ENCODE peak calls at places on chromosomes 3 and 15, in ten cellular contexts. V is breast epithelium, A is HCT116, H is uterus, M is body of pancreas, E is heart left ventricle, B is esophagus squamous epithelium, X is right lobe of liver, L is esophagus muscularis mucosa, Q is H54. R is an unnamed sample.

GRCh38 chr3:184505053-184505452 is 56.5 kb upstream of the EPHB3 start:
- DNase-seq in X (no peak), M (no peak), V (no peak), H (no peak), A (no peak), E (no peak), Q (no peak), B (no peak), L (no peak), R (no peak)

GRCh38 chr3:176087066-176087697 is 1110.1 kb downstream of the TBL1XR1 start:
- DNase-seq in X (no peak), L (no peak), B (no peak), V (no peak), Q (no peak), A (no peak), E (no peak), H (no peak), M (no peak), R (no peak)

GRCh38 chr3:107574650-107575049 is 51.9 kb downstream of the BBX start:
- DNase-seq in H (no peak), L (no peak), Q (peak; percentile 3), B (no peak), X (no peak), E (no peak), V (no peak), M (no peak), A (peak; percentile 2), R (peak; percentile 45)

GRCh38 chr15:60374628-60375081 is 23.1 kb downstream of the ANXA2 start:
- DNase-seq in M (peak; percentile 51), B (no peak), E (no peak), Q (peak; percentile 40), H (no peak), A (peak; percentile 96), X (no peak), V (peak; percentile 83), L (no peak), R (no peak)

GRCh38 chr3:161523916-161524315 is 27.3 kb downstream of the OTOL1 start:
- DNase-seq in Q (no peak), E (no peak), H (no peak), V (no peak), M (no peak), A (no peak), X (no peak), B (no peak), L (no peak), R (no peak)

GRCh38 chr3:20055020-20055775 is 15.0 kb downstream of the KAT2B start:
- DNase-seq in X (no peak), Q (no peak), L (no peak), H (no peak), M (no peak), E (no peak), A (no peak), V (no peak), B (no peak), R (no peak)

GRCh38 chr3:58388550-58389061 is 45.0 kb downstream of the PDHB start:
- DNase-seq in L (no peak), Q (no peak), H (no peak), X (no peak), V (no peak), M (no peak), B (no peak), E (no peak), A (no peak), R (no peak)

GRCh38 chr3:159898147-159898546 is 90.5 kb upstream of the IL12A start:
- DNase-seq in M (no peak), A (no peak), X (no peak), V (no peak), L (no peak), H (no peak), E (peak; percentile 56), Q (no peak), B (no peak), R (no peak)

GRCh38 chr3:145842302-145842897 is 318.6 kb downstream of the PLOD2 start:
- DNase-seq in H (no peak), L (no peak), V (no peak), E (no peak), X (no peak), A (no peak), Q (no peak), M (no peak), B (no peak), R (no peak)

GRCh38 chr3:33417051-33417673 is 23.0 kb downstream of the UBP1 start:
- DNase-seq in V (no peak), X (no peak), Q (no peak), B (no peak), A (no peak), E (no peak), M (no peak), H (no peak), L (no peak), R (no peak)

GRCh38 chr15:81182746-81183402 is 13.8 kb upstream of the IL16 start:
- DNase-seq in A (no peak), M (no peak), Q (no peak), X (no peak), E (peak; percentile 40), H (no peak), V (no peak), B (no peak), L (no peak), R (no peak)

GRCh38 chr15:72042054-72042453 is 75.9 kb downstream of the MYO9A start:
- DNase-seq in E (no peak), V (no peak), Q (no peak), X (no peak), H (no peak), M (no peak), L (no peak), B (no peak), A (no peak), R (no peak)

GRCh38 chr3:53236112-53236841 is 19.5 kb downstream of the TKT start:
- DNase-seq in E (peak; percentile 84), B (no peak), Q (peak; percentile 86), V (no peak), H (peak; percentile 32), L (no peak), M (peak; percentile 76), X (peak; percentile 92), A (peak; percentile 34), R (peak; percentile 88)
- TF ChIP-seq POLR2A in E (no peak), B (no peak), Q (no peak), V (no peak), H (no peak), L (no peak), M (no peak), X (peak; percentile 44), A (no peak), R (no peak)

DNA sequence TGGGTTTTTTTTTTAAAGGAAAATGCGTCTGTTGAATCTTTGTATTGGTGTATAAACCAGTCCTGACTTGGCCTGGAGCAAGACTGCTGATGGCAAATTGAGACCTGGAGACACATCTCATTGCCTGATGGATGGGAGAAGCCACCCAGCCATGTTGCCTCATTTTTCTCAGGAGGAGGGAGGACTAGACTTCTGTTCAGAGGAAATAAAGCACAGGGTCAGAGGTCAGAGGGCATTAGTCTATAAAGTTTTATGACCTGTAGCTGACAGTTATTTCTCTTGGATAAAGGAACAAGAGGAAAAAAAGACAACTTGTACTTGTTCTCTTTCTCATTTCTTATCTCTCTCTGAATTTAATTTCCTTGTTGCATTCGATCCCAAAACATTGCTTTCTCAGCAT is 775.9 kb downstream of the SQOR start:
- DNase-seq in A (no peak), X (no peak), M (no peak), B (no peak), V (no peak), E (no peak), Q (no peak), H (no peak), L (no peak), R (no peak)
- TF ChIP-seq POLR2A in A (no peak), X (no peak), M (no peak), B (no peak), V (no peak), E (no peak), Q (no peak), H (no peak), L (no peak), R (no peak)

GRCh38 chr15:46413799-46414198 is 779.0 kb downstream of the SQOR start:
- DNase-seq in A (no peak), Q (no peak), L (no peak), H (no peak), M (no peak), B (no peak), E (no peak), V (no peak), X (no peak), R (no peak)
- TF ChIP-seq POLR2A in A (no peak), Q (no peak), L (no peak), H (no peak), M (no peak), B (no peak), E (no peak), V (no peak), X (no peak), R (no peak)

GRCh38 chr3:52685285-52685704 is 418 bp downstream of the PBRM1 start:
- DNase-seq in A (peak; percentile 35), E (peak; percentile 88), B (no peak), Q (peak; percentile 71), H (peak; percentile 77), V (peak; percentile 68), L (no peak), X (peak; percentile 89), M (peak; percentile 89), R (peak; percentile 90)

GRCh38 chr3:52683611-52684010 is 2.1 kb downstream of the PBRM1 start:
- DNase-seq in L (no peak), V (no peak), Q (no peak), E (peak; percentile 32), A (no peak), X (peak; percentile 87), H (no peak), M (no peak), B (no peak), R (no peak)

GRCh38 chr3:52688266-52688665 is 2.4 kb downstream of the GNL3 start:
- DNase-seq in X (no peak), M (no peak), B (no peak), Q (no peak), E (no peak), H (no peak), A (no peak), L (no peak), V (no peak), R (no peak)

GRCh38 chr3:52684184-52684583 is 1.5 kb downstream of the PBRM1 start:
- DNase-seq in V (no peak), Q (no peak), M (no peak), B (no peak), H (no peak), L (no peak), A (no peak), E (no peak), X (no peak), R (peak; percentile 25)

DNA sequence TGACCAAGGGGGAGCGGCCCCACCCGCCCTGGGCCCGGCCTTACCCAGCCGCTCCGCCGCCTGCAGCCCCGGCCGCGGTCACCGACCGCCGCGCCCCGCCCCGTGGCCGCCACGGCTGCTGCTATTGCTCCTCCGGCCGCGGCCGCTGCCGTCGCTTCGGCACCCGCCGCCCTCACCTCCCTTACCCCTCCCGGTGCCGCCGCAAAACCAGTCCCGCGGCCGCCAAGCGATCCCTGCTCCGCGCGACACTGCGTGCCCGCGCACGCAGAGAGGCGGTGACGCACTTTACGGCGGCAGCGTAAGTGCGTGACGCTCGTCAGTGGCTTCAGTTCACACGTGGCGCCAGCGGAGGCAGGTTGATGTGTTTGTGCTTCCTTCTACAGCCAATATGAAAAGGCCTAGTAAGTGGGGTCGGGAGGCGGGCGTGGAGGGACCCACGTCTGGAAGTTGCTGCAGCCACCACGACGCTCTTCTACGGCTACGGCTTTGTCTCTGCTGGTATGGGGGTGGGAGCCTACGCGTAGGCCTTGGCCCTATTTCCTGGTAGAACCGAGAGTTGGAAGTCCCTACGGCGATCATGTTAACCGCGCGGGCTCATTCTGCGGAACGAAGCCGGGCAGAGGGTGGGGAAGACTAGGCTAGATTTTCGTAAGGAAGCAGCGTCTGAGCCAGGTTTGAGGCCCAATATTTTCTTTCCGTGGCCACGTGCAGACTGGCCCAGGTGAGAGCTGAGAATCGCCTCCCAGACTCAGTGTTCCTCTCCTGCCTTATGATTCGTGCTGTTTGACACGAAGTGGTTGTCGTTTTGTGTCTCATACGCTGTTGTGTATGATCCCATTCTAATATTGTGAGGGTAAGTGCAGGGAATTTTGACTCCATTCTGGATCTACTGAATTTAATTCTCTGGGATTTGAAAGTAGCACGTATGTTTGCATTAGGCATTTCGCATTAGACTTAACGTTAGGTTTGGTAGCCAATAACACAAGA is at the start of the genes GNL3 and PBRM1:
- DNase-seq in M (peak; percentile 96), X (peak; percentile 96), L (peak; percentile 98), V (peak; percentile 92), Q (peak; percentile 84), H (peak; percentile 93), B (peak; percentile 68), A (peak; percentile 91), E (peak; percentile 96), R (peak; percentile 98)
- TF ChIP-seq POLR2A in M (peak; percentile 83), X (peak; percentile 85), L (peak; percentile 18), V (peak; percentile 89), Q (peak; percentile 96), H (peak; percentile 62), B (no peak), A (peak; percentile 33), E (peak; percentile 87), R (peak; percentile 94)